ENCODE peak calls at places on chromosome 9, in four cellular contexts. T is activated naive CD8-positive, alpha-beta T cell treated with anti-CD3 and anti-CD28 coated beads for 36 hours; J is neural progenitor cell; F is NCI-H1105 treated with DMSO at 0.1 percent for 48 hours. W is an unnamed sample.
A peak's percentile ranks its signal among the peaks of the same experiment; 100 is the strongest.

GRCh38 chr9:38441347-38442085 is 17.3 kb upstream of the IGFBPL1 start:
- DNase-seq in F (no peak), T (no peak), J (no peak), W (no peak)

GRCh38 chr9:33250458-33250995 is 10.6 kb downstream of the SPINK4 start:
- DNase-seq in F (no peak), T (no peak), J (no peak), W (no peak)

GRCh38 chr9:72586388-72587160 is 65.2 kb downstream of the TMC1 start:
- DNase-seq in T (no peak), F (no peak), J (no peak), W (peak; percentile 32)

GRCh38 chr9:112029921-112030444 is 133.4 kb downstream of the UGCG start:
- DNase-seq in J (peak; percentile 19), F (no peak), T (no peak), W (peak; percentile 67)

GRCh38 chr9:111743275-111743674 is 51.5 kb downstream of the SHOC1 start:
- DNase-seq in F (no peak), J (no peak), T (peak; percentile 26), W (no peak)

GRCh38 chr9:15087031-15087417 is 176.8 kb upstream of the FREM1 start:
- DNase-seq in F (no peak), T (no peak), J (no peak), W (no peak)

GRCh38 chr9:83701769-83702168 is 6.0 kb downstream of the UBQLN1 start:
- DNase-seq in T (no peak), J (no peak), F (no peak), W (no peak)

GRCh38 chr9:34047864-34048729 is 590 bp downstream of the UBAP2 start:
- DNase-seq in T (peak; percentile 69), F (peak; percentile 51), J (peak; percentile 52), W (peak; percentile 68)

GRCh38 chr9:127168756-127169506 is 46.5 kb upstream of the ANGPTL2 start:
- DNase-seq in T (no peak), F (no peak), J (no peak), W (no peak)

GRCh38 chr9:134891713-134892112 is 11.1 kb downstream of the FCN2 start:
- DNase-seq in T (no peak), F (no peak), J (no peak), W (no peak)

GRCh38 chr9:74848150-74848525 is 39.6 kb downstream of the TRPM6 start:
- DNase-seq in J (no peak), T (no peak), F (no peak), W (peak; percentile 52)

GRCh38 chr9:130912932-130913598 is 16.5 kb upstream of the QRFP start:
- DNase-seq in J (peak; percentile 70), T (no peak), F (no peak), W (no peak)

GRCh38 chr9:84671651-84672467 is 2.3 kb downstream of the NTRK2 start:
- DNase-seq in F (no peak), J (no peak), T (no peak), W (no peak)

GRCh38 chr9:89425024-89425805 is 72.7 kb downstream of the SEMA4D start:
- DNase-seq in F (no peak), J (no peak), T (no peak), W (no peak)

GRCh38 chr9:123617952-123618678 is 262.1 kb downstream of the CRB2 start:
- DNase-seq in F (no peak), J (no peak), T (no peak), W (no peak)

GRCh38 chr9:82320566-82320965 is 332.0 kb downstream of the SPATA31D1 start:
- DNase-seq in J (no peak), T (no peak), F (no peak), W (no peak)

GRCh38 chr9:117551171-117551570 is 136.3 kb upstream of the ASTN2 start:
- DNase-seq in J (no peak), F (no peak), T (no peak), W (no peak)